ENCODE peak calls at places on chromosomes 4 and X, in seven cellular contexts. A is HCT116, F is GM12878, I is SK-N-SH, K is HepG2, X is GM23338, N is K562. J is an unnamed sample.

GRCh38 chrX:135476378-135476777 is 44.1 kb upstream of the INTS6L start:
- DNase-seq in A (no peak), F (no peak), I (no peak), K (no peak), X (no peak), N (no peak), J (no peak)

GRCh38 chr4:87566276-87566675 is 37.1 kb upstream of the SPARCL1 start:
- DNase-seq in A (no peak), F (no peak), I (no peak), K (no peak), X (no peak), N (no peak), J (no peak)

GRCh38 chr4:159193256-159193655 is 90.4 kb downstream of the RAPGEF2 start:
- DNase-seq in A (no peak), F (no peak), I (no peak), K (no peak), X (no peak), N (no peak), J (no peak)

GRCh38 chrX:28126886-28127285 is 145.6 kb upstream of the DCAF8L1 start:
- DNase-seq in A (no peak), F (no peak), I (no peak), K (no peak), X (peak; percentile 79), N (no peak), J (no peak)

GRCh38 chrX:30414144-30414543 is 105.0 kb upstream of the NR0B1 start:
- DNase-seq in A (no peak), F (no peak), I (no peak), K (no peak), X (no peak), N (no peak), J (no peak)

GRCh38 chr4:94961420-94961819 is 203.7 kb downstream of the BMPR1B start:
- DNase-seq in A (no peak), F (no peak), I (no peak), K (no peak), X (no peak), N (no peak), J (no peak)

GRCh38 chrX:24245201-24245600 is 68.7 kb downstream of the SUPT20HL2 start:
- DNase-seq in A (no peak), F (no peak), I (no peak), K (no peak), X (no peak), N (no peak), J (no peak)

GRCh38 chr4:167274346-167274745 is 40.1 kb upstream of the SPOCK3 start:
- DNase-seq in A (no peak), F (no peak), I (no peak), K (no peak), X (no peak), N (no peak), J (peak; percentile 10)

GRCh38 chrX:48794993-48795501 is 6.8 kb upstream of the HDAC6 start:
- DNase-seq in A (no peak), F (no peak), I (no peak), K (no peak), X (no peak), N (no peak), J (no peak)

GRCh38 chr4:183455431-183456145 is 11.2 kb downstream of the CDKN2AIP start:
- DNase-seq in A (no peak), F (no peak), I (no peak), K (no peak), X (no peak), N (no peak), J (no peak)

GRCh38 chrX:100649550-100650356 is 5.8 kb downstream of the SRPX2 start:
- DNase-seq in A (no peak), F (no peak), I (no peak), K (peak; percentile 90), X (no peak), N (no peak), J (no peak)

GRCh38 chrX:134622056-134622812 is 36.0 kb downstream of the PLAC1 start:
- DNase-seq in A (peak; percentile 23), F (peak; percentile 35), I (no peak), K (no peak), X (peak; percentile 47), N (peak; percentile 21), J (peak; percentile 35)

GRCh38 chr4:3228881-3229280 is 20.1 kb upstream of the MSANTD1 start:
- DNase-seq in A (no peak), F (no peak), I (no peak), K (no peak), X (no peak), N (no peak), J (no peak)

GRCh38 chr4:66097271-66097670 is 427.0 kb upstream of the EPHA5 start:
- DNase-seq in A (no peak), F (no peak), I (no peak), K (peak; percentile 4), X (no peak), N (no peak), J (no peak)

GRCh38 chrX:153649178-153649914 is 2.3 kb downstream of the DUSP9 start:
- DNase-seq in A (no peak), F (no peak), I (peak; percentile 84), K (peak; percentile 70), X (peak; percentile 81), N (peak; percentile 52), J (no peak)

GRCh38 chrX:1464282-1465131 is 11.8 kb upstream of the ASMTL start:
- DNase-seq in A (no peak), F (no peak), I (no peak), K (no peak), X (no peak), N (no peak), J (no peak)

GRCh38 chr4:97105716-97106115 is 1037.6 kb downstream of the STPG2 start:
- DNase-seq in A (no peak), F (no peak), I (no peak), K (no peak), X (no peak), N (no peak), J (no peak)

GRCh38 chrX:109624022-109624421 is 950 bp downstream of the KCNE5 start:
- DNase-seq in A (no peak), F (no peak), I (no peak), K (no peak), X (peak; percentile 9), N (no peak), J (no peak)

GRCh38 chrX:109619816-109620215 is 5.2 kb downstream of the KCNE5 start:
- DNase-seq in A (no peak), F (no peak), I (no peak), K (no peak), X (no peak), N (no peak), J (no peak)

GRCh38 chrX:109624641-109625311 is at the start of gene KCNE5:
- DNase-seq in A (no peak), F (no peak), I (peak; percentile 46), K (no peak), X (peak; percentile 73), N (no peak), J (no peak)

GRCh38 chrX:109626637-109627036 is 1.7 kb upstream of the KCNE5 start:
- DNase-seq in A (no peak), F (no peak), I (no peak), K (no peak), X (no peak), N (peak; percentile 9), J (no peak)

DNA sequence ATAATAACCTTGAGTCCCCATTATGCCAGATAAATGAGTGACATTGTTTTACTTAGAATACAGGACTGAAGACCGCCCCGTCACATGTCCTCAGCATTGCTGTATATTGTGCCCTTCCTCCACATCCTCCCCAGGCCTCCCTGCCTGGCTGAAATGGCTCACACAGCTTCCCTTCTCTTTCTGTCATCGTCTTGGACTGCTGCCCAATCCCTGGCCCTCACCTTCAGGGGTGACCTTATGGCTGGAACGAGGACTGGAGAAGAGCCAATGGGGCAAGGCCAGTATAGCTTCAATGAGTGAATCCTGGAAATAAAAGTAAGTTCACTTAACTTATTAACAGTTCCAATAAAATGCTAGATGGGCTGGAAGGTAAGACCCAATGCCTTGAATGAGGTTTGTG is 2.7 kb downstream of the KCNE5 start:
- DNase-seq in A (no peak), F (no peak), I (no peak), K (no peak), X (no peak), N (no peak), J (no peak)
- H3K36me3 ChIP-seq in A (no peaks in the 10 kb centered on the region), F (no peaks in the 10 kb centered on the region), I (no peaks in the 10 kb centered on the region), K (no peaks in the 10 kb centered on the region), X (no peaks in the 10 kb centered on the region), N (no peaks in the 10 kb centered on the region), J (no peaks in the 10 kb centered on the region)

GRCh38 chr4:188988131-188988530 is 848.9 kb downstream of the TRIML1 start:
- DNase-seq in A (no peak), F (no peak), I (no peak), K (no peak), X (no peak), N (no peak), J (no peak)

GRCh38 chr4:188989371-188989770 is 850.1 kb downstream of the TRIML1 start:
- DNase-seq in A (no peak), F (no peak), I (no peak), K (no peak), X (no peak), N (no peak), J (no peak)

GRCh38 chr4:188986271-188986689 is 847.0 kb downstream of the TRIML1 start:
- DNase-seq in A (no peak), F (no peak), I (no peak), K (peak; percentile 1), X (no peak), N (no peak), J (peak; percentile 24)

GRCh38 chr4:188987011-188987410 is 847.8 kb downstream of the TRIML1 start:
- DNase-seq in A (no peak), F (no peak), I (no peak), K (no peak), X (no peak), N (no peak), J (no peak)

DNA sequence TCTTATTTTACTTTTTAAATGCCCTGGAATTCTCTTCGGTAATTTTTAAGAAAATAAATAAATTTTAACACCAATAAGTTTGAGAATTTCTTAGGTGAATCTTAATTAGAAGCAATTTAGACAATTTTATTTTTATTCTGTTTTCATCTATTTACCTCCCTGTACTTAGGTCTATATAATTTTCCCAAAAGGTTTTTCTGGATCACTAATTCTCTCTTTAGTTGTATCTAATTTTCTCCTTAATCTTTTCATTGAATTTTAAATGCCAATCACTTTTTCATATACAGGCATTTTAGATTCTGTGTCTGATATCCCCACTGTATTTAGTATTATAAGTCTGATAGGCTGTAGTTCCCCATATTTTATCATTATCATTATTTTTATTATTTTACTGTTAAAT is 845.3 kb downstream of the TRIML1 start:
- DNase-seq in A (no peak), F (no peak), I (no peak), K (no peak), X (no peak), N (no peak), J (no peak)
- TF ChIP-seq REST in A (no peak), F (no peak), I (no peak), K (no peak), X (no peak), N (no peak), J (no peak)

DNA sequence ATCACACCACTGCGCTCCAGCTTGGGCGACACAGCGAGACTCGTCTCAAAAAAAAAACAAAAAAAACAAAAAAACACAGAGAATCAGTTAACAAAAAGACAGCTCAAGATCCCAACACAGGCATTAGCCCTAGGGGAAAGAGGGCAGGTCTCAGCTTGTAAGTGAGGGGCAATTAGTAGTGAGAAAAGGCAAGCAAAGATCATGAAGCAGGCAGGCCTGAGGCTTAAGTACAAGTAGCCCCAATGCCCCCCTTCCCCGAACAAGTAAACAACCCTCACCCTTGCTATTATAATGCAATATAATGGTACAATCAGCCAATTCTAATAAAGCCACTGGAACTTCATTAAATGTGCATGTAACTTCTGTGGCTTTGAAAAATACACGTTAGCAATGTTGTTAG is 17.0 kb downstream of the ADGRA3 start:
- DNase-seq in A (no peak), F (no peak), I (no peak), K (no peak), X (no peak), N (no peak), J (no peak)
- H3K36me3 ChIP-seq in A (no peaks in the 10 kb centered on the region), F (no peaks in the 10 kb centered on the region), I (no peaks in the 10 kb centered on the region), K (no peaks in the 10 kb centered on the region), X (no peaks in the 10 kb centered on the region), N (no peaks in the 10 kb centered on the region), J (no peaks in the 10 kb centered on the region)

GRCh38 chrX:104391905-104392304 is 137.2 kb upstream of the ESX1 start:
- DNase-seq in A (no peak), F (no peak), I (no peak), K (no peak), X (peak; percentile 1), N (no peak), J (no peak)
- TF ChIP-seq REST in A (no peak), F (no peak), I (no peak), K (no peak), X (no peak), N (no peak), J (no peak)

J was measured in Panc1.